ENCODE peak calls at places on chromosomes 3 and 15, in seven cellular contexts. R is BE2C; Z is psoas muscle; K is GM23248; D is Panc1; Q is thoracic aorta; U is CD4-positive, CD25-positive, alpha-beta regulatory T cell. O is an unnamed sample.

GRCh38 chr15:35458176-35458856 is 87.6 kb downstream of the DPH6 start:
- DNase-seq in R (no peak), Z (no peak), K (peak), D (no peak), Q (no peak), U (no peak), O (no peak)

GRCh38 chr3:181796641-181797040 is 84.9 kb downstream of the SOX2 start:
- DNase-seq in R (no peak), Z (no peak), K (no peak), D (no peak), Q (no peak), U (no peak), O (no peak)

GRCh38 chr3:27568393-27568792 is 84.2 kb upstream of the SLC4A7 start:
- DNase-seq in R (peak), Z (peak), K (peak), D (no peak), Q (peak), U (no peak), O (peak)

GRCh38 chr15:69664572-69665326 is 212.1 kb downstream of the RPLP1 start:
- DNase-seq in R (no peak), Z (no peak), K (no peak), D (no peak), Q (no peak), U (no peak), O (no peak)

GRCh38 chr3:13213490-13213889 is 140.3 kb upstream of the IQSEC1 start:
- DNase-seq in R (no peak), Z (no peak), K (no peak), D (no peak), Q (no peak), U (no peak), O (no peak)

GRCh38 chr3:57803647-57804081 is 47.6 kb downstream of the SLMAP start:
- DNase-seq in R (no peak), Z (no peak), K (peak), D (peak), Q (peak), U (no peak), O (peak)

GRCh38 chr3:12396475-12396874 is 87.8 kb upstream of the TSEN2 start:
- DNase-seq in R (no peak), Z (no peak), K (no peak), D (no peak), Q (no peak), U (no peak), O (no peak)

GRCh38 chr3:182473191-182473710 is 320.1 kb upstream of the ATP11B start:
- DNase-seq in R (no peak), Z (no peak), K (no peak), D (no peak), Q (no peak), U (no peak), O (no peak)

GRCh38 chr15:91515188-91515754 is 338.2 kb upstream of the SLCO3A1 start:
- DNase-seq in R (no peak), Z (peak), K (peak), D (no peak), Q (no peak), U (no peak), O (peak)

GRCh38 chr3:134291300-134292254 is 40.9 kb upstream of the RYK start:
- DNase-seq in R (peak), Z (peak), K (peak), D (no peak), Q (no peak), U (no peak), O (peak)

GRCh38 chr15:87031545-87032230 is 952.0 kb downstream of the AGBL1 start:
- DNase-seq in R (no peak), Z (no peak), K (no peak), D (no peak), Q (no peak), U (no peak), O (peak)

GRCh38 chr3:166362698-166363097 is 525.5 kb upstream of the BCHE start:
- DNase-seq in R (no peak), Z (no peak), K (no peak), D (no peak), Q (no peak), U (no peak), O (no peak)

GRCh38 chr3:176190755-176191154 is 1006.5 kb downstream of the TBL1XR1 start:
- DNase-seq in R (peak), Z (no peak), K (no peak), D (no peak), Q (no peak), U (no peak), O (no peak)

GRCh38 chr15:77497942-77498361 is 77.3 kb downstream of the HMG20A start:
- DNase-seq in R (no peak), Z (peak), K (peak), D (no peak), Q (no peak), U (no peak), O (peak)

GRCh38 chr15:77499087-77499765 is 78.5 kb downstream of the HMG20A start:
- DNase-seq in R (no peak), Z (no peak), K (peak), D (no peak), Q (no peak), U (no peak), O (peak)

GRCh38 chr15:77497108-77497737 is 76.5 kb downstream of the HMG20A start:
- DNase-seq in R (peak), Z (peak), K (peak), D (no peak), Q (no peak), U (no peak), O (peak)

GRCh38 chr15:77495806-77496589 is 75.3 kb downstream of the HMG20A start:
- DNase-seq in R (no peak), Z (peak), K (peak), D (no peak), Q (no peak), U (no peak), O (peak)

DNA sequence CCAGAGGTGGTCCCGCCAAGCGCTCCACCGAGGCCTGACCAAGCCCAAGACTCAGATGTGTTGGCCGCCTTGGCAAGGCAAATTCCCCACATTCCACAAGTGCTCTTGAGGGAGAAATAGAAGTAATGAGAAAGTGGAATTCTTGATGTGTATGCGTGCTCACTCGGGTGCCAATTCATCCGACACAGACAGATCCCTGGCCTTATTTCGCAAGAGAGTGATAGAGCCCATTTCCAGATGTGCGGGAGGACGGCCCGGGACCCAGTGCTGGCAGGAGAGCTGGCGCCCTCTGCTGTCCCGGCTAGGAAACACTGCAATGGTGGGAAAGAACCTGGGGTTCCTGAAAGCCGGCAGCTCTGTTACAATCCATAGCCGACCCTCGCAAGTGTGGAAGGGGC is 76.0 kb downstream of the HMG20A start:
- DNase-seq in R (peak), Z (peak), K (peak), D (peak), Q (peak), U (peak), O (peak)
- H3K4me3 ChIP-seq in R (peak), Z (peak), K (peak), D (peak), Q (peak), U (no peak), O (peak)

GRCh38 chr3:172750069-172750367 is 508 bp upstream of the ECT2 start:
- DNase-seq in R (no peak), Z (no peak), K (no peak), D (no peak), Q (no peak), U (no peak), O (no peak)
- H3K4me3 ChIP-seq in R (peak), Z (peak), K (peak), D (peak), Q (peak), U (peak), O (peak)

GRCh38 chr3:171234298-171235020 is 207.9 kb upstream of the SLC2A2 start:
- DNase-seq in R (no peak), Z (peak), K (no peak), D (no peak), Q (no peak), U (no peak), O (no peak)

GRCh38 chr3:171230857-171231256 is 204.3 kb upstream of the SLC2A2 start:
- DNase-seq in R (peak), Z (no peak), K (no peak), D (no peak), Q (no peak), U (no peak), O (no peak)

GRCh38 chr3:171228228-171228627 is 201.7 kb upstream of the SLC2A2 start:
- DNase-seq in R (no peak), Z (no peak), K (no peak), D (no peak), Q (no peak), U (no peak), O (no peak)

GRCh38 chr3:171229173-171229572 is 202.7 kb upstream of the SLC2A2 start:
- DNase-seq in R (no peak), Z (no peak), K (no peak), D (no peak), Q (no peak), U (no peak), O (no peak)

GRCh38 chr3:171231361-171231760 is 204.8 kb upstream of the SLC2A2 start:
- DNase-seq in R (no peak), Z (no peak), K (no peak), D (no peak), Q (no peak), U (no peak), O (no peak)
- H3K4me3 ChIP-seq in R (no peak), Z (no peak), K (no peak), D (no peak), Q (no peak), U (no peak), O (no peak)

GRCh38 chr3:55491296-55491816 is 4.2 kb upstream of the WNT5A start:
- DNase-seq in R (no peak), Z (no peak), K (peak), D (no peak), Q (no peak), U (no peak), O (peak)
- H3K4me3 ChIP-seq in R (no peak), Z (no peak), K (no peak), D (no peak), Q (no peak), U (no peak), O (no peak)

DNA sequence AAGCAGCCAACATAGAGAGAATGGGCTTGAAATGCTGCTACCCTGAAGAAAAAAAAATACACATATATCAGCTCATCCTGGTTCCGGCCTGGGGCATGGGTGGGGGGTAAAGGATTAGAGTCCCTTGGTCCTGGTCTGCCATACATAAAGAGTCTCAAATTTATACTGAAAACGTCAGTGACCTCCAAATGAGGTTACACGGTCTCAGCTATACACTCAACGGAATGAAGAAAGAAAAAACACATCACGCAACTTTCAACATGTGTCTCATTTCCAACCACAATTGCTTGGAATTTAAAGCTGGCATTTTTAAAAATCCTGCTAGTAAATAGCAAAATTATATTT is 612.8 kb downstream of the MCTP2 start:
- DNase-seq in R (no peak), Z (no peak), K (no peak), D (no peak), Q (no peak), U (no peak), O (peak)
- H3K4me3 ChIP-seq in R (peak), Z (peak), K (no peak), D (no peak), Q (peak), U (no peak), O (no peak)

GRCh38 chr15:60913901-60914300 is 315.2 kb downstream of the RORA start:
- DNase-seq in R (no peak), Z (no peak), K (no peak), D (no peak), Q (no peak), U (no peak), O (no peak)
- H3K4me3 ChIP-seq in R (no peak), Z (no peak), K (no peak), D (no peak), Q (no peak), U (no peak), O (no peak)

GRCh38 chr3:150183619-150184425 is 213.1 kb upstream of the PFN2 start:
- DNase-seq in R (peak), Z (peak), K (peak), D (peak), Q (peak), U (no peak), O (peak)
- H3K4me3 ChIP-seq in R (peak), Z (peak), K (peak), D (peak), Q (peak), U (no peak), O (peak)

GRCh38 chr3:191292243-191292642 is 37.0 kb upstream of the CCDC50 start:
- DNase-seq in R (no peak), Z (no peak), K (no peak), D (no peak), Q (no peak), U (no peak), O (no peak)

GRCh38 chr3:191294291-191294690 is 34.9 kb upstream of the CCDC50 start:
- DNase-seq in R (no peak), Z (no peak), K (no peak), D (no peak), Q (no peak), U (no peak), O (no peak)

GRCh38 chr3:191296041-191296541 is 33.1 kb upstream of the CCDC50 start:
- DNase-seq in R (no peak), Z (no peak), K (no peak), D (no peak), Q (no peak), U (no peak), O (no peak)

DNA sequence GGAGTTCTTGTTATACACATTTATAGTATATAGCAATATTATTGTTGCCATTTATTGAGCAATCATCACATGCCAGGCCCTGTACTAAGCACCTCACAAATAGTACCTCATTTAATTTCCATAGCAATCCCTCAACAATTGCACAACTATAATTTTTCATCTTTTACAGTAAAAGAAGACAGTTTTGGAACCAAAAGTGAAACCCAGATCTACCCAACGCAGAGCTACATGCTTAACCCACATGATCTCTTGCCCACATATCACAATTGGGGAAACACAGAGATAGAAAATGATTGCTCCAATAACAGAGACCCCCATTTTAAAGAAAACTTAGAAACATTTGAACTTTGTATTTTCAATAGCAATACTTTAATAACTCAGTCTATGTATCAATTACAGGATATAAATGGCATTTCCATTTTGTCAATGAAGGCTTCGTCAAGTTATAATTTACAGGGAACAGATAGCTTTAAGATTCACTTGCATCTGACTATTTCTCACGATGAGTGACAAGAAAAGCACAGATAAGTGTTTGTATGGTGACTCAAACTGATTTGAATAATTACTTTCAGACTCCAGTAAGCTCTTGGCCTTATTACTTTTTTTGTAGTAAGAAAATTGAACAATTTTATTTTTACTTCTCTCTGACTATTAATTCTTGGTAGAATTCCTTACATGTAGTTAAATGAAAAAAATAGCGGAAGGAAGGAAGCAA is 38.7 kb upstream of the CCDC50 start:
- DNase-seq in R (no peak), Z (no peak), K (peak), D (no peak), Q (no peak), U (no peak), O (peak)
- H3K4me3 ChIP-seq in R (no peak), Z (no peak), K (peak), D (no peak), Q (peak), U (peak), O (no peak)

DNA sequence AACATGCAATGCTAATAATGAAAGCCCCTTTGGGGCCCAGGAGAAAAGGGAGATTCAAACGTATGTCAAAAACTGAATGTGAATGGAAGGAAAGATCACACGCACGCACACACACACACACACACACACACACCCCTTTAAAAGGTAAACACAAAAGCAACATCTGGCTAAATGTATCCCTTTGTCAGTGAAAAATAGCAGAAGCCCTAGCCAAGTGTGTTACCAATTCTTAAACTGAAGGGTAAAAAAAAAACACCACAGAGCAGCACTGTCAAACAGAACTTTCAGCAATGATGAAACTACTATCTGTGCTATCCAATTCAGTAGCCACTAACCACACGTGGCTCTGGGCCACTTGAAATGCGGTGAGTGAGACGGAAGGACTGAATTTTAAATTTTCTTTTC is 4.9 kb downstream of the RFTN1 start:
- DNase-seq in R (no peak), Z (no peak), K (peak), D (no peak), Q (no peak), U (no peak), O (peak)
- H3K4me3 ChIP-seq in R (no peak), Z (no peak), K (no peak), D (no peak), Q (no peak), U (peak), O (no peak)

DNA sequence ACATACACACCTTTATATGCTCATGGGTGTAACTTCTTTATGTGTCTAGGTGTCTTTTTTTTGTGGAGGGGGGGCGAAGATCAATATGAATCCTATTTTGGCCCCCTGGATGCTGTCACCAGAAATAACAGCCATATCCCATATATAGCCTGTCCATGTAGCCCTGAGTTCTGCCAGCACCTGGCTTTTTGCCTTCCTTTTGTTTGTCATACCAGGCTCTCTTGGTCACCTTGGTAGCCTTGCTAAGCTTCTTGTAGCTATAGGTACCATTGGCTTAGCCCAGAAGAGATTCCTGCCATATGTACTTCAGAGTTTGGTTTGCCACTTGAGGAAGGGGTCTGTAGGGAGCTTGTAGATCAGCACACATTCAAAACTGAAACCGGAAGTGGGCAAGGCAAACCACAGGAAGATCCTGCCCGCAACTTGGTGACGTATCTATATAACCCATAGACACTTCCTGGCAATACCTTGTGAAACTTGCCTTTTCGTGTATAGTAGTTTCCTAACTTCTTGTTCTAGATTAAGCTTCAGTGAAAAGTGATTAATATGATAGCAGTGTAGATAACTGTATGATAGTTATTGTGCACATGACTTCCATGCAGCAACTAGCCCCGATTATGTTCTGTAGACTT is 11.9 kb downstream of the RASA2 start:
- DNase-seq in R (no peak), Z (no peak), K (no peak), D (no peak), Q (no peak), U (peak), O (no peak)
- H3K4me3 ChIP-seq in R (no peak), Z (no peak), K (no peak), D (peak), Q (peak), U (peak), O (no peak)

O was measured in AG10803.